ENCODE peak calls at places on chromosomes 6 and 20, in six cellular contexts. Y is neural progenitor cell, V is ovary, D is fibroblast of the aortic adventitia, W is retinal pigment epithelial cell, P is heart right ventricle. K is an unnamed sample.

GRCh38 chr6:89239338-89239737 is 22.2 kb upstream of the GABRR1 start:
- DNase-seq in Y (no peak), V (no peak), D (no peak), W (no peak), P (no peak), K (no peak)

GRCh38 chr6:133062702-133063319 is 178.3 kb upstream of the EYA4 start:
- DNase-seq in Y (no peak), V (no peak), D (no peak), W (no peak), P (no peak), K (no peak)

GRCh38 chr20:61767776-61768494 is 297.7 kb downstream of the TAF4 start:
- DNase-seq in Y (no peak), V (no peak), D (no peak), W (no peak), P (no peak), K (no peak)

GRCh38 chr6:139068846-139069245 is 40.3 kb downstream of the ABRACL start:
- DNase-seq in Y (no peak), V (no peak), D (no peak), W (no peak), P (no peak), K (no peak)

GRCh38 chr6:3368701-3369100 is 88.1 kb downstream of the SLC22A23 start:
- DNase-seq in Y (no peak), V (no peak), D (no peak), W (no peak), P (no peak), K (no peak)

GRCh38 chr6:158005626-158006180 is 24.0 kb downstream of the SYNJ2 start:
- DNase-seq in Y (no peak), V (no peak), D (no peak), W (no peak), P (no peak), K (no peak)

GRCh38 chr20:38300433-38300832 is 3.5 kb upstream of the BPI start:
- DNase-seq in Y (no peak), V (no peak), D (no peak), W (no peak), P (no peak), K (no peak)

GRCh38 chr6:14074723-14075503 is 42.7 kb upstream of the CD83 start:
- DNase-seq in Y (no peak), V (no peak), D (peak), W (peak), P (no peak), K (no peak)

GRCh38 chr20:62367136-62367482 is at the start of gene LAMA5:
- DNase-seq in Y (peak), V (no peak), D (no peak), W (no peak), P (peak), K (peak)

GRCh38 chr6:22146581-22147468 is 150.0 kb downstream of the PRL start:
- DNase-seq in Y (no peak), V (no peak), D (no peak), W (no peak), P (peak), K (peak)

GRCh38 chr6:114952229-114952628 is 609.4 kb upstream of the HS3ST5 start:
- DNase-seq in Y (no peak), V (no peak), D (no peak), W (no peak), P (no peak), K (no peak)

GRCh38 chr20:1232538-1233111 is 6.8 kb downstream of the RAD21L1 start:
- DNase-seq in Y (no peak), V (no peak), D (no peak), W (no peak), P (no peak), K (no peak)

GRCh38 chr20:48308882-48309281 is 518.9 kb downstream of the PREX1 start:
- DNase-seq in Y (no peak), V (no peak), D (no peak), W (no peak), P (no peak), K (no peak)

GRCh38 chr6:33209856-33210255 is 1.6 kb downstream of the RING1 start:
- DNase-seq in Y (no peak), V (no peak), D (no peak), W (no peak), P (no peak), K (no peak)

GRCh38 chr6:7541175-7542064 is at the start of gene DSP:
- DNase-seq in Y (peak), V (peak), D (no peak), W (no peak), P (peak), K (peak)

GRCh38 chr6:12084681-12085080 is 72.6 kb downstream of the HIVEP1 start:
- DNase-seq in Y (no peak), V (no peak), D (no peak), W (no peak), P (no peak), K (no peak)

GRCh38 chr6:158575550-158575949 is 15.7 kb downstream of the TMEM181 start:
- DNase-seq in Y (no peak), V (no peak), D (peak), W (no peak), P (no peak), K (no peak)

GRCh38 chr6:101001012-101001411 is 119.9 kb upstream of the ASCC3 start:
- DNase-seq in Y (no peak), V (no peak), D (no peak), W (no peak), P (no peak), K (no peak)

GRCh38 chr6:45718901-45719300 is 296.8 kb downstream of the CLIC5 start:
- DNase-seq in Y (no peak), V (no peak), D (peak), W (no peak), P (no peak), K (no peak)

GRCh38 chr20:21145424-21145823 is 19.5 kb downstream of the KIZ start:
- DNase-seq in Y (no peak), V (no peak), D (no peak), W (no peak), P (no peak), K (no peak)

GRCh38 chr20:62918137-62918536 is 8.2 kb downstream of the DIDO1 start:
- DNase-seq in Y (no peak), V (peak), D (no peak), W (no peak), P (no peak), K (no peak)

GRCh38 chr20:23270427-23270911 is 80.1 kb upstream of the NXT1 start:
- DNase-seq in Y (no peak), V (no peak), D (peak), W (no peak), P (no peak), K (no peak)

GRCh38 chr6:8526619-8527018 is 91.3 kb upstream of the SLC35B3 start:
- DNase-seq in Y (peak), V (no peak), D (no peak), W (no peak), P (no peak), K (no peak)

GRCh38 chr6:13469688-13470087 is 17.7 kb downstream of the GFOD1 start:
- DNase-seq in Y (no peak), V (no peak), D (no peak), W (no peak), P (no peak), K (no peak)

GRCh38 chr6:138500045-138500665 is 861 bp upstream of the NHSL1 start:
- DNase-seq in Y (no peak), V (no peak), D (no peak), W (no peak), P (no peak), K (no peak)

GRCh38 chr6:7270320-7271204 is 42.4 kb downstream of the SSR1 start:
- DNase-seq in Y (no peak), V (no peak), D (no peak), W (no peak), P (no peak), K (no peak)

GRCh38 chr6:47681201-47681990 is 17.0 kb upstream of the ADGRF4 start:
- DNase-seq in Y (no peak), V (no peak), D (no peak), W (no peak), P (no peak), K (no peak)

GRCh38 chr6:29702519-29703103 is 20.6 kb upstream of the HLA-F start:
- DNase-seq in Y (peak), V (peak), D (peak), W (no peak), P (peak), K (peak)

GRCh38 chr20:52652271-52652670 is 319.9 kb upstream of the TSHZ2 start:
- DNase-seq in Y (no peak), V (no peak), D (no peak), W (no peak), P (no peak), K (no peak)

GRCh38 chr6:36548401-36548743 is 1.1 kb upstream of the STK38 start:
- DNase-seq in Y (no peak), V (no peak), D (no peak), W (no peak), P (no peak), K (no peak)

GRCh38 chr6:4402477-4402976 is 267.2 kb upstream of the ECI2 start:
- DNase-seq in Y (no peak), V (no peak), D (peak), W (peak), P (no peak), K (no peak)

GRCh38 chr20:64226686-64227576 is 28.6 kb upstream of the PCMTD2 start:
- DNase-seq in Y (no peak), V (no peak), D (no peak), W (no peak), P (peak), K (peak)

GRCh38 chr6:95686858-95687257 is 109.5 kb downstream of the MANEA start:
- DNase-seq in Y (no peak), V (no peak), D (no peak), W (no peak), P (no peak), K (no peak)

GRCh38 chr6:168315626-168316025 is 4.0 kb downstream of the DACT2 start:
- DNase-seq in Y (no peak), V (no peak), D (no peak), W (no peak), P (no peak), K (no peak)

GRCh38 chr20:47847882-47848485 is 62.7 kb upstream of the SULF2 start:
- DNase-seq in Y (no peak), V (no peak), D (no peak), W (peak), P (no peak), K (peak)

GRCh38 chr20:59994697-59995122 is 36.5 kb downstream of the CDH26 start:
- DNase-seq in Y (peak), V (no peak), D (peak), W (no peak), P (peak), K (no peak)

GRCh38 chr20:59993736-59994484 is 35.7 kb downstream of the CDH26 start:
- DNase-seq in Y (peak), V (no peak), D (no peak), W (no peak), P (no peak), K (no peak)

GRCh38 chr20:59988141-59988540 is 29.9 kb downstream of the CDH26 start:
- DNase-seq in Y (no peak), V (no peak), D (no peak), W (peak), P (no peak), K (no peak)

GRCh38 chr20:59996112-59996511 is 37.9 kb downstream of the CDH26 start:
- DNase-seq in Y (no peak), V (no peak), D (no peak), W (no peak), P (no peak), K (no peak)

GRCh38 chr20:59992531-59992930 is 34.3 kb downstream of the CDH26 start:
- DNase-seq in Y (no peak), V (no peak), D (no peak), W (no peak), P (no peak), K (no peak)
- TF ChIP-seq CTCF in Y (no peak), V (no peak), D (no peak), W (no peak), P (no peak), K (no peak)

GRCh38 chr6:112781236-112781635 is 434.1 kb downstream of the RFPL4B start:
- DNase-seq in Y (peak), V (no peak), D (peak), W (no peak), P (no peak), K (no peak)
- TF ChIP-seq CTCF in Y (peak), V (no peak), D (no peak), W (peak), P (no peak), K (no peak)

DNA sequence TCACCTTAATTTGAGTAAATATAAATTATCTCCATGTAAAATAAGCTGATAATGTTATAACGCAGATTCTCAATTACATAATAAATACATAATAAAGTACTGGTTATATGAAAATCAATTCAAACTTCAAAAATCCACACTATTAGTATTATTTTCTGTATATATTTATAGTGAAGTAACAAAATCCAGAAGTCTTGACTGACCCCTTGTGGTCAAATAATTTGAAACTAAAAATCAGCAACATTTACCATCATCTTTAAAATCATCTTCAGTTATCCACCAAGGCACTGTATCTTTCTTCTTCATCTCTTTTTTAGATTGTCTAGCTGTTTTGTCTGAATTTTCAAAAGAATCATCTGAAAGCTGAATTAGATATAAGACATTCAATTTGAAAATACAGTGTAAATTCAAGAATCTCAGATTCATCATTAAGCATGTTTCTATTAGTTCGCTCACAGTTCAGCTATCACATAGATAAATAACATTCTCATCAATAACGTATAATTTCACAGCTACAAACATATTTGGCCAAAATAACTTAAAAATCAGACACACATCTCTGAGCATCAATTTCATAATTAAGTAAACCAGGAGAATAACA is 6.5 kb downstream of the CEP162 start:
- DNase-seq in Y (peak), V (no peak), D (peak), W (no peak), P (no peak), K (no peak)
- TF ChIP-seq CTCF in Y (peak), V (no peak), D (peak), W (peak), P (peak), K (peak)

GRCh38 chr6:149860834-149861602 is 3.1 kb downstream of the LRP11 start:
- DNase-seq in Y (peak), V (no peak), D (no peak), W (no peak), P (no peak), K (no peak)
- TF ChIP-seq CTCF in Y (no peak), V (no peak), D (no peak), W (no peak), P (no peak), K (no peak)

DNA sequence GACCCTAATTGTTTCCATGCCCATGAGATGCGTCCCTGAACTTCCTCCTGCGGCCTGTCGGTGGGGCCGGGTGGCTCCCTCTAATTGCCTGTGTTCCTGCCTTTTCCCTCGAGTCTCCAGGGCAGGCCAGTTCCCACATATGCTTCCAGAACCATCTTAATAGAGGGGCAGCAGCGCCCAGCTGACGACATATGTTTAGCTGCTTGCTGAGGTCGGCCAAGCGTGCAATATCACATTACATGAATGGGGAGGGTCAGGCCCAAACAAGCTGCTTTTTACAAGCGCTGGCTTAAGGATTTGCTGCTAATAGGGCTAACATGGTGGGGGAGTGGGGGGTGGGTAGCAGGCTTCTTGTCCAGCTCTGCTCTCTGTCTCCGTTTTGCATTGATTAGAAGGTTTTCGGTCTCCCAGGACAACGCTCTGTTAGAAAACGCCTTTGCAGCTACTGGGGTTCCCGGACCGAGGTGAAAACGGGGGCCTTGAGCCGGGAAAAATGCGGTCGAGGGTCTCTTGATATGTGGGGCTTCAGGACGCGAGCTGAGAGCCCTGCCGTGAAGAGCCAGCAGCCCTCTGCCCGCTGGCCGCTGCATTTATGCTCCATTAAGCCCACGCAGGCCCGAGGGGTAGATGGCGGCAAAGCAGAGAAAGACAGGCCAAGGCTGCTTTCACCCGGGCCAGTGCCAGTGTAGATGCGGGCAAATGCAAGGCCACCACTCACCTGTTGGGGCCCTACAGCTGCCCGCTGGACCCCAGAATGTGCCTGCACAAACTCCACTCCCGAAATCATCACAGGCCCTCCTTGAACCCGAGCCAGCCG is 308.5 kb downstream of the BMP7 start:
- DNase-seq in Y (peak), V (no peak), D (no peak), W (no peak), P (no peak), K (peak)
- TF ChIP-seq CTCF in Y (peak), V (no peak), D (no peak), W (no peak), P (no peak), K (peak)

DNA sequence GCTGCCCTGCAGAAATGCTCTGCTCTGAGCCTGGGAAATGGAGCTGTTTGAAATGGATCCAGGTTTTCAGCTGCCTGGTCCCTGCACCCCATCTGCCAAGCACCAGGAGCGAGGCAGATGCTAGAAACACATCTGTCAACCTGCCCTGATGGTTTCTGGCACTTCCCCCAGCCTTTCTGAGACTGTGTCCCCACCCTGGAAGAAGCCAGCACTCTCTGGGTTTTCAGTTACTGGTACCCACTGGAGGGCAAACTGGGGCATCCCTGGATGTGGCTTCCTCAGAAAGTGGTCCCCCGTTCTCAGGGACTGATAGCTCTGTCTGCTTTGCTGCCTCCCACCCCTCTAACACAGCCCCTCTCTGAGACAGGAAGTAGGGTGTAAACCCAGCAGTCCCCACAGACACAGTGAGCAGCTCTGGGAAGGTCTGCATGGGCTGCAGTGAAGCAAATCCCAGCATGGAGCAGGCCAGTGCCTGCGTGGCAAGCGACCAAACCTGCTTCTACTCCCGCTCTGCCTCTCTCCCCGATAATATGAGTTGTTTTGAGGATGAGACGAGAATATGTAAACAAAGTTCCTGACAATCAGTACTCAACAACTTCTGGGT is 54.2 kb upstream of the MAFB start:
- DNase-seq in Y (no peak), V (no peak), D (no peak), W (no peak), P (no peak), K (no peak)
- TF ChIP-seq CTCF in Y (no peak), V (no peak), D (no peak), W (no peak), P (no peak), K (no peak)

GRCh38 chr20:9617940-9618339 is 103.5 kb downstream of the LAMP5 start:
- DNase-seq in Y (peak), V (no peak), D (peak), W (no peak), P (no peak), K (peak)
- TF ChIP-seq CTCF in Y (peak), V (no peak), D (no peak), W (peak), P (no peak), K (no peak)